ENCODE peak calls at places on chromosomes 3 and 15, in six cellular contexts. One of them, this sample, is unnamed. For H3K4me1 and H3K36me3, the result is how much of the 10 kb centered on the place peaks cover.

GRCh38 chr3:14627815-14628214 is 23.7 kb upstream of the CCDC174 start:
- DNase-seq in lower lobe of right lung: no peak
- DNase-seq in tibial artery: no peak
- DNase-seq in endothelial cell of umbilical vein: no peak
- DNase-seq in left ventricle myocardium inferior: no peak
- DNase-seq in transverse colon: no peak
- DNase-seq in this sample: no peak

GRCh38 chr3:102180291-102180931 is 254.4 kb upstream of the ZPLD1 start:
- DNase-seq in lower lobe of right lung: no peak
- DNase-seq in tibial artery: no peak
- DNase-seq in endothelial cell of umbilical vein: peak
- DNase-seq in left ventricle myocardium inferior: no peak
- DNase-seq in transverse colon: no peak
- DNase-seq in this sample: no peak

GRCh38 chr3:153599685-153600084 is 437.7 kb downstream of the RAP2B start:
- DNase-seq in lower lobe of right lung: no peak
- DNase-seq in tibial artery: no peak
- DNase-seq in endothelial cell of umbilical vein: peak
- DNase-seq in left ventricle myocardium inferior: no peak
- DNase-seq in transverse colon: no peak
- DNase-seq in this sample: peak

GRCh38 chr3:18194431-18194830 is 230.7 kb downstream of the SATB1 start:
- DNase-seq in lower lobe of right lung: no peak
- DNase-seq in tibial artery: no peak
- DNase-seq in endothelial cell of umbilical vein: no peak
- DNase-seq in left ventricle myocardium inferior: no peak
- DNase-seq in transverse colon: no peak
- DNase-seq in this sample: no peak

GRCh38 chr3:173739716-173740115 is 342.2 kb downstream of the NLGN1 start:
- DNase-seq in lower lobe of right lung: no peak
- DNase-seq in tibial artery: no peak
- DNase-seq in endothelial cell of umbilical vein: peak
- DNase-seq in left ventricle myocardium inferior: no peak
- DNase-seq in transverse colon: no peak
- DNase-seq in this sample: no peak

GRCh38 chr15:45714501-45715488 is 80.0 kb downstream of the SQOR start:
- DNase-seq in lower lobe of right lung: peak
- DNase-seq in tibial artery: peak
- DNase-seq in endothelial cell of umbilical vein: peak
- DNase-seq in left ventricle myocardium inferior: peak
- DNase-seq in transverse colon: peak
- DNase-seq in this sample: peak

GRCh38 chr15:68693071-68693470 is 114.3 kb downstream of the CORO2B start:
- DNase-seq in lower lobe of right lung: no peak
- DNase-seq in tibial artery: no peak
- DNase-seq in endothelial cell of umbilical vein: no peak
- DNase-seq in left ventricle myocardium inferior: no peak
- DNase-seq in transverse colon: no peak
- DNase-seq in this sample: no peak

GRCh38 chr15:80289558-80290277 is 37.7 kb upstream of the CTXND1 start:
- DNase-seq in lower lobe of right lung: no peak
- DNase-seq in tibial artery: no peak
- DNase-seq in endothelial cell of umbilical vein: no peak
- DNase-seq in left ventricle myocardium inferior: no peak
- DNase-seq in transverse colon: no peak
- DNase-seq in this sample: no peak

GRCh38 chr3:53056442-53056841 is 10.6 kb upstream of the SFMBT1 start:
- DNase-seq in lower lobe of right lung: no peak
- DNase-seq in tibial artery: no peak
- DNase-seq in endothelial cell of umbilical vein: no peak
- DNase-seq in left ventricle myocardium inferior: no peak
- DNase-seq in transverse colon: no peak
- DNase-seq in this sample: peak

GRCh38 chr3:78013653-78014052 is 973.8 kb downstream of the ROBO2 start:
- DNase-seq in lower lobe of right lung: no peak
- DNase-seq in tibial artery: no peak
- DNase-seq in endothelial cell of umbilical vein: no peak
- DNase-seq in left ventricle myocardium inferior: no peak
- DNase-seq in transverse colon: no peak
- DNase-seq in this sample: no peak

GRCh38 chr3:80994085-80994665 is 767.3 kb downstream of the GBE1 start:
- DNase-seq in lower lobe of right lung: no peak
- DNase-seq in tibial artery: no peak
- DNase-seq in endothelial cell of umbilical vein: no peak
- DNase-seq in left ventricle myocardium inferior: no peak
- DNase-seq in transverse colon: no peak
- DNase-seq in this sample: no peak
- H3K27ac ChIP-seq in lower lobe of right lung: no peak
- H3K27ac ChIP-seq in tibial artery: no peak
- H3K27ac ChIP-seq in endothelial cell of umbilical vein: no peak
- H3K27ac ChIP-seq in left ventricle myocardium inferior: no peak
- H3K27ac ChIP-seq in transverse colon: no peak
- H3K27ac ChIP-seq in this sample: no peak

DNA sequence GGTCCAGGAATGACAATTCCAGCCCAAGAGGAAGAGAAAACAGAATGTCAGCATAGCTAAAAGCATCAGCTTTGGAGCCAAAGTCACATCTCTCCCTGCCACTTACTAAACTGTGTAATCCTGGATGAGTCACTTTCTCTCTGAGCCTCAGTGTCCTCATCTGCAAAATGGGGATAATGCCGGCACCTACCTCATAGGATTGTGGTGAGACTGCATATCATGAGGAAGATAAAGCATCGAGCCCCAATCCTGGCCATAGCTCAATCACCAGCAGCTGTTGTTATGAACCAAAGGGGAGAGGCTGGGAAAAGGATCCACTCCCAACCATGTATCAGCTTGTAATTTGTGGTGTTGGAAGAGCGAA is 9.1 kb downstream of the SLC6A1 start:
- DNase-seq in lower lobe of right lung: no peak
- DNase-seq in tibial artery: no peak
- DNase-seq in endothelial cell of umbilical vein: no peak
- DNase-seq in left ventricle myocardium inferior: no peak
- DNase-seq in transverse colon: no peak
- DNase-seq in this sample: no peak
- H3K4me1 ChIP-seq in lower lobe of right lung: under half
- H3K4me1 ChIP-seq in tibial artery: under half
- H3K4me1 ChIP-seq in endothelial cell of umbilical vein: under half
- H3K4me1 ChIP-seq in left ventricle myocardium inferior: under half
- H3K4me1 ChIP-seq in transverse colon: under half
- H3K4me1 ChIP-seq in this sample: under half

GRCh38 chr15:72205273-72205672 is 7.7 kb upstream of the GRAMD2A start:
- DNase-seq in lower lobe of right lung: no peak
- DNase-seq in tibial artery: no peak
- DNase-seq in endothelial cell of umbilical vein: no peak
- DNase-seq in left ventricle myocardium inferior: no peak
- DNase-seq in transverse colon: no peak
- DNase-seq in this sample: no peak

GRCh38 chr15:72206677-72207000 is 9.1 kb upstream of the GRAMD2A start:
- DNase-seq in lower lobe of right lung: no peak
- DNase-seq in tibial artery: peak
- DNase-seq in endothelial cell of umbilical vein: no peak
- DNase-seq in left ventricle myocardium inferior: no peak
- DNase-seq in transverse colon: no peak
- DNase-seq in this sample: no peak

GRCh38 chr15:72203507-72203837 is 5.9 kb upstream of the GRAMD2A start:
- DNase-seq in lower lobe of right lung: peak
- DNase-seq in tibial artery: peak
- DNase-seq in endothelial cell of umbilical vein: peak
- DNase-seq in left ventricle myocardium inferior: peak
- DNase-seq in transverse colon: no peak
- DNase-seq in this sample: no peak

GRCh38 chr15:72207576-72208085 is 10.0 kb upstream of the GRAMD2A start:
- DNase-seq in lower lobe of right lung: no peak
- DNase-seq in tibial artery: peak
- DNase-seq in endothelial cell of umbilical vein: no peak
- DNase-seq in left ventricle myocardium inferior: no peak
- DNase-seq in transverse colon: no peak
- DNase-seq in this sample: no peak

DNA sequence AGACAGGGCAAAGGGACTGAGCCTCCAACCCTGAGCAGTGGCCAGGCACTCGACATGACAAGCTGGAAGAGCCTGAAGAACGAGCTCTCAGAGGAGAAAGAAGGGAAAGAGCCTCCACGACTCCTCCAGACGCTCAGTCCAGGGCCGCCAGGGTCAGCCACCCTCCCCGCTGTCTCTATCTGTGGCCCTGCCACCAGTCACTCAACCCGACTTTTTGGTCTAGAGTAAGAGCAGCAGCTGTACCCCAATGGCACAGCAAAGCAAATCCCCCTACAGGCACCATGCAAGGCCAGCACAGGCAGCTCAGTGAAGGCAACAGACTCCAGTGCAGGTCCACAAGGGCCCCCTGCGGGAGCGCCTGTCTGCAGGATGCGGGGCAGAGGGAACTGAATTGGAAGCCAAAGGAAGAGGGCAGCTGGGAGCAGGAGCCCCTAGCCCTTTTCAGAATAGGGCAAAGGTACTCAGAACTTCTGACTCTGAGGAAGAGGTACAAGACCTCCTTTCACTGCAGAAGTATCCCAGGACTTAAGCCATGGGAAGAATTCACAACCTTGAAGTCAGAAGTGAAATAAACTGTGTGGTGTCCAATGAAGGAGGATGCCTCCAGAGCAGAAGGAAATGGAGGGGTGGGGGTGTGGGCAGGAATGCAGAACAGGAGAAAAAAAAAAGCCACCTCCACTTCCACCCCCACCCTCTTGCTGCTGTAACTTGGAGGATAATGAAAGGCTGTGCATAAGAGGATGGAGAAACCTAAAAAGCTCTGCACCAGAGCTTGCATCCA is 8.5 kb upstream of the GRAMD2A start:
- DNase-seq in lower lobe of right lung: no peak
- DNase-seq in tibial artery: no peak
- DNase-seq in endothelial cell of umbilical vein: no peak
- DNase-seq in left ventricle myocardium inferior: no peak
- DNase-seq in transverse colon: no peak
- DNase-seq in this sample: no peak
- H3K36me3 ChIP-seq in lower lobe of right lung: half or more
- H3K36me3 ChIP-seq in tibial artery: half or more
- H3K36me3 ChIP-seq in endothelial cell of umbilical vein: half or more
- H3K36me3 ChIP-seq in left ventricle myocardium inferior: half or more
- H3K36me3 ChIP-seq in transverse colon: under half
- H3K36me3 ChIP-seq in this sample: half or more

DNA sequence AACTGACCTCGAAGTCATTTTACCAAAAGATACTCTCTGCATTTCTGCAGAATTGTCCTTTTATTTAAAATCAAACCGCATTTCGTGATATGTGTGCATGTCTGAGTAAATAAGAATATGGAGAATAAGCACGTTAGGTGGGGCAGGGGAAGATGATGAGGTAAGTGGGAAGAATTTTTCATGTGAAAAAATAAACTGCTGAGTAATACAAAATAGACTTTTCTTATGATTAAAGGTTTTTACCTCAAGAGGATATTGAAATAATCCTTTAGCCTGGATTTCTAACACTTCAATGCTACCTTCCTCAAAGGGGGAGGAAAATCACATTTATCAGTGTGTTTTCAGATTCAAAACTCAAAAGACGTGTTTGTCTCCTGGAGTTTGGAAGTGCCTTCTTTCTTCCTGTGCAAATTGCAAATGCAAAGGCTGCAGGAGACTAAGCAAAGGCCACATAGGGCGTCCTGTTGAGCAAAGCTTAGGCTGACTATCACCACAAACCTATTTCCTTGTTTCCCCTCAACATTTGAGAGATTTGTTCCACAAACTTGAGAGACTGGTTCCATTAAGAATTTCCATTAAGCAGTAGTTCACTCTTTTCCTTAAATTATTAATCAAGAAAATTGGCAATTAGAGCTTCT is 813.5 kb downstream of the MCTP2 start:
- DNase-seq in lower lobe of right lung: no peak
- DNase-seq in tibial artery: no peak
- DNase-seq in endothelial cell of umbilical vein: no peak
- DNase-seq in left ventricle myocardium inferior: no peak
- DNase-seq in transverse colon: no peak
- DNase-seq in this sample: no peak
- H3K27ac ChIP-seq in lower lobe of right lung: no peak
- H3K27ac ChIP-seq in tibial artery: no peak
- H3K27ac ChIP-seq in endothelial cell of umbilical vein: no peak
- H3K27ac ChIP-seq in left ventricle myocardium inferior: no peak
- H3K27ac ChIP-seq in transverse colon: no peak
- H3K27ac ChIP-seq in this sample: no peak

GRCh38 chr15:63054281-63054683 is 11.7 kb downstream of the TPM1 start:
- DNase-seq in lower lobe of right lung: no peak
- DNase-seq in tibial artery: no peak
- DNase-seq in endothelial cell of umbilical vein: peak
- DNase-seq in left ventricle myocardium inferior: no peak
- DNase-seq in transverse colon: no peak
- DNase-seq in this sample: no peak
- H3K4me1 ChIP-seq in lower lobe of right lung: half or more
- H3K4me1 ChIP-seq in tibial artery: half or more
- H3K4me1 ChIP-seq in endothelial cell of umbilical vein: half or more
- H3K4me1 ChIP-seq in left ventricle myocardium inferior: half or more
- H3K4me1 ChIP-seq in transverse colon: half or more
- H3K4me1 ChIP-seq in this sample: under half

DNA sequence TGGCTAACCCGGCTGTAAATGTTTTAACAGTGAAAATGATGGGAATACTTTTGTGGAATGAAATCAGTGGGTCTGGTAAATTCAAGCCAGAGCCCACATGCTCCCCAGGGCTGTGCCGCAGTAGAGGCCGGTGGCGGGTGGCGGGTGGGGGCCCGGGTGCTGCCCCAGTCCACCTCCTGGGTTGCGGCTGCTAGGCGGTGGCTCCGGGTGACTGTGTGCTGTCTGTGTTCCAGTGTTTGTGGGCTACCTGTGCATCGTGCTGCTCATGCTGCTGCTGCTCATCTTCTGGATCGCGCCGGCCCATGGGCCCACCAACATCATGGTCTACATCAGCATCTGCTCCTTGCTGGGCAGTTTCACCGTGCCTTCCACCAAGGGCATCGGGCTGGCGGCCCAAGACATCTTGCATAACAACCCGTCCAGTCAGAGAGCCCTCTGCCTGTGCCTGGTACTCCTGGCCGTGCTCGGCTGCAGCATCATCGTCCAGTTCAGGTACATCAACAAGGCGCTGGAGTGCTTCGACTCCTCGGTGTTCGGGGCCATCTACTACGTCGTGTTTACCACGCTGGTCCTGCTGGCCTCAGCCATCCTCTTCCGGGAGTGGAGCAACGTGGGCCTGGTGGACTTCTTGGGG is 14.9 kb upstream of the NIPA2 start:
- DNase-seq in lower lobe of right lung: no peak
- DNase-seq in tibial artery: no peak
- DNase-seq in endothelial cell of umbilical vein: no peak
- DNase-seq in left ventricle myocardium inferior: no peak
- DNase-seq in transverse colon: no peak
- DNase-seq in this sample: no peak
- H3K36me3 ChIP-seq in lower lobe of right lung: half or more
- H3K36me3 ChIP-seq in tibial artery: under half
- H3K36me3 ChIP-seq in endothelial cell of umbilical vein: under half
- H3K36me3 ChIP-seq in left ventricle myocardium inferior: half or more
- H3K36me3 ChIP-seq in transverse colon: under half
- H3K36me3 ChIP-seq in this sample: under half

This sample was measured in right atrium auricular region.